ENCODE peak calls at places on chromosomes 3 and 15, in five cellular contexts. G is tibial artery, E is upper lobe of right lung, K is GM12878, I is neuronal stem cell. P is an unnamed sample.
A peak's percentile ranks its signal among the peaks of the same experiment; 100 is the strongest.

GRCh38 chr3:123113889-123114450 is 47.1 kb downstream of the PDIA5 start:
- DNase-seq in K (no peak), I (no peak), G (no peak), E (no peak), P (no peak)

GRCh38 chr3:194339836-194340235 is 11.3 kb downstream of the CPN2 start:
- DNase-seq in I (no peak), E (no peak), G (no peak), K (no peak), P (no peak)

GRCh38 chr3:45644063-45644462 is 45.1 kb upstream of the SACM1L start:
- DNase-seq in K (no peak), E (no peak), G (no peak), I (no peak), P (no peak)

GRCh38 chr3:158330820-158331219 is 220.9 kb downstream of the RSRC1 start:
- DNase-seq in E (no peak), I (no peak), K (no peak), G (no peak), P (no peak)

GRCh38 chr15:71485094-71485693 is 325.2 kb upstream of the NR2E3 start:
- DNase-seq in G (no peak), K (no peak), E (no peak), I (no peak), P (no peak)

GRCh38 chr15:60372756-60373155 is 25.0 kb downstream of the ANXA2 start:
- DNase-seq in E (no peak), I (no peak), K (no peak), G (no peak), P (no peak)

GRCh38 chr3:72312339-72312738 is 527.4 kb upstream of the PROK2 start:
- DNase-seq in K (peak; percentile 26), I (no peak), E (no peak), G (no peak), P (no peak)

GRCh38 chr3:120147072-120147871 is 53.0 kb upstream of the GSK3B start:
- DNase-seq in I (no peak), K (no peak), E (no peak), G (no peak), P (no peak)

GRCh38 chr3:187744169-187745151 is 808 bp downstream of the BCL6 start:
- DNase-seq in E (no peak), I (no peak), K (no peak), G (peak; percentile 77), P (peak; percentile 58)

GRCh38 chr3:127000792-127001191 is 17.9 kb downstream of the PLXNA1 start:
- DNase-seq in G (no peak), I (no peak), K (no peak), E (no peak), P (no peak)
- H3K4me1 ChIP-seq in G (peaks cover 76% of the 10 kb centered on the region), I (peaks cover 40% of the 10 kb centered on the region), K (peaks cover 7% of the 10 kb centered on the region), E (peaks cover 31% of the 10 kb centered on the region), P (peaks cover 27% of the 10 kb centered on the region)

DNA sequence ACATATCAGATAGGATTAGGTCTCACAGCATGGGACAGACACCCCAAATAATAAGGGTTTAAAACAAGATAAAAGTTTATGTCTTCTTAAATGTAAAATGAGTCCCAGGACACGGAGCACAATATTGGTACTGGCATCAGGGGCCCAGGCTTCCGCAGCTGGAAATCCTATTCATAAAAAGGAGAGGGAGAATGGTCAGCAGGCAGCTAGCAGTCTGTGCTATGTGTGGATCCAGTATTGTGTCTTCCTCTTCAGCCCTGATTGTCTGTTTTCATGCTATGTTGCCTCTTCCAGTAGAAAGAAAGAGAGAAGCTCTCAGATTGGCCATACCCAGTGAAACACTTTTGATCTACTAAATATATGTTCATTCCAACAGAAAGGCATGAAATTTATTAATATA is 319.3 kb upstream of the SLCO3A1 start:
- DNase-seq in K (no peak), E (no peak), G (no peak), I (no peak), P (no peak)
- H3K4me1 ChIP-seq in K (no peaks in the 10 kb centered on the region), E (no peaks in the 10 kb centered on the region), G (no peaks in the 10 kb centered on the region), I (peaks cover 5% of the 10 kb centered on the region), P (no peaks in the 10 kb centered on the region)

DNA sequence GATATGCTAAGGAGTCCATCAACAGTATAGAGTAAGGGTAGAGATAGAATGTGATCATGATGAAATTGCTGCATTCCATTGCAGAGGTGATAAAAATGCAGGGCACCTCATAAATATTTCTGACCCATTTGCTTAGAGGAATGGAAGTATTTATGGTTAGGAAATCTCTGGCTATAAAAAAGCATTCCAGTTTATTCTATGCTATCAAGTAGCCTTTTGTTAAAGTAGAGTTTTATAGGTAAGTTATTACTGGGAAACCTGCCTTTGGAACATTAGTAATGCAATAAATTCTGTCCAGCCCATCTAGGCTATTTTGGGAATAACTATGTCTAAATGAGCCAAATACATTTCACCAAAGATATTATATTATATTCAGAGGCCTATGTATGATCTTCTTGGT is 19.8 kb upstream of the STRIT1 start:
- DNase-seq in E (no peak), K (no peak), G (no peak), I (no peak), P (no peak)
- H3K4me1 ChIP-seq in E (no peaks in the 10 kb centered on the region), K (no peaks in the 10 kb centered on the region), G (no peaks in the 10 kb centered on the region), I (no peaks in the 10 kb centered on the region), P (no peaks in the 10 kb centered on the region)

GRCh38 chr3:49013113-49013737 is 5.2 kb downstream of the DALRD3 start:
- DNase-seq in I (no peak), E (no peak), G (no peak), K (no peak), P (no peak)

GRCh38 chr3:49016414-49017228 is 1.8 kb downstream of the DALRD3 start:
- DNase-seq in E (no peak), I (no peak), G (no peak), K (no peak), P (no peak)

GRCh38 chr3:49013738-49014660 is 4.4 kb downstream of the DALRD3 start:
- DNase-seq in I (no peak), E (no peak), K (no peak), G (no peak), P (no peak)

GRCh38 chr3:49015765-49016164 is 2.6 kb downstream of the DALRD3 start:
- DNase-seq in G (no peak), E (no peak), K (no peak), I (no peak), P (peak; percentile 72)

GRCh38 chr3:49015072-49015471 is 3.3 kb downstream of the DALRD3 start:
- DNase-seq in K (no peak), E (no peak), I (no peak), G (no peak), P (no peak)
- H3K4me1 ChIP-seq in K (peaks cover 5% of the 10 kb centered on the region), E (peaks cover 19% of the 10 kb centered on the region), I (peaks cover 11% of the 10 kb centered on the region), G (peaks cover 42% of the 10 kb centered on the region), P (peaks cover 7% of the 10 kb centered on the region)

GRCh38 chr15:75649848-75650247 is 2.1 kb downstream of the SNX33 start:
- DNase-seq in K (no peak), G (no peak), I (no peak), E (no peak), P (no peak)
- H3K4me1 ChIP-seq in K (peaks cover 2% of the 10 kb centered on the region), G (peaks cover 75% of the 10 kb centered on the region), I (peaks cover 44% of the 10 kb centered on the region), E (peaks cover 61% of the 10 kb centered on the region), P (peaks cover 16% of the 10 kb centered on the region)

GRCh38 chr3:13073976-13074375 is 747 bp upstream of the IQSEC1 start:
- DNase-seq in K (no peak), G (no peak), I (no peak), E (no peak), P (no peak)
- H3K4me1 ChIP-seq in K (peaks cover 41% of the 10 kb centered on the region), G (peaks cover 40% of the 10 kb centered on the region), I (peaks cover 13% of the 10 kb centered on the region), E (peaks cover 4% of the 10 kb centered on the region), P (no peaks in the 10 kb centered on the region)

DNA sequence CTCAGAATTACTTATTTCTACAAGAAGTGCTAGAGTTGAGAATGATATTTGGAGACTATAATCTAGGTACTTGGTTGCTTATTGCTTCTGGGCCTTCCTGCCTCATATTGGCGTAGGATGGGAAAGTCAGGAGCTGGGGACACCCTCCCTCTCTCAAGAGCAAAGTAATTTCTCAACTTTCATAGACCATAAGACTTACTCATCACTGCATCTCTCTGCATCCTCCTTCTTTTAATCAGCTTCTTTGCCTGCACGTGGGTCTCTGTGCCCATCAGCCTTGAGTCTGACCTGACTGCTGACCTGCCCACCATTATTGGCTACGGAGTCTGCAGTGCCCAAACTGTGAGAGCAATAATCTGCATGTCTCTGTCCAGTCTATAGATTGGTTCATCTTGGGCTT is 27.3 kb upstream of the XIRP1 start:
- DNase-seq in E (no peak), I (no peak), K (no peak), G (no peak), P (no peak)
- H3K4me1 ChIP-seq in E (no peaks in the 10 kb centered on the region), I (no peaks in the 10 kb centered on the region), K (peaks cover 27% of the 10 kb centered on the region), G (no peaks in the 10 kb centered on the region), P (no peaks in the 10 kb centered on the region)

GRCh38 chr15:84752195-84752594 is 3.8 kb downstream of the ZNF592 start:
- DNase-seq in E (no peak), G (no peak), K (no peak), I (no peak), P (no peak)

GRCh38 chr15:84749111-84749991 is 959 bp downstream of the ZNF592 start:
- DNase-seq in K (no peak), E (peak; percentile 70), I (peak; percentile 27), G (peak; percentile 66), P (no peak)

GRCh38 chr15:84750583-84751092 is 2.2 kb downstream of the ZNF592 start:
- DNase-seq in G (no peak), I (no peak), K (no peak), E (no peak), P (no peak)

GRCh38 chr15:84747423-84748273 is 744 bp upstream of the ZNF592 start:
- DNase-seq in I (peak; percentile 62), K (no peak), G (peak; percentile 86), E (peak; percentile 93), P (peak; percentile 73)

DNA sequence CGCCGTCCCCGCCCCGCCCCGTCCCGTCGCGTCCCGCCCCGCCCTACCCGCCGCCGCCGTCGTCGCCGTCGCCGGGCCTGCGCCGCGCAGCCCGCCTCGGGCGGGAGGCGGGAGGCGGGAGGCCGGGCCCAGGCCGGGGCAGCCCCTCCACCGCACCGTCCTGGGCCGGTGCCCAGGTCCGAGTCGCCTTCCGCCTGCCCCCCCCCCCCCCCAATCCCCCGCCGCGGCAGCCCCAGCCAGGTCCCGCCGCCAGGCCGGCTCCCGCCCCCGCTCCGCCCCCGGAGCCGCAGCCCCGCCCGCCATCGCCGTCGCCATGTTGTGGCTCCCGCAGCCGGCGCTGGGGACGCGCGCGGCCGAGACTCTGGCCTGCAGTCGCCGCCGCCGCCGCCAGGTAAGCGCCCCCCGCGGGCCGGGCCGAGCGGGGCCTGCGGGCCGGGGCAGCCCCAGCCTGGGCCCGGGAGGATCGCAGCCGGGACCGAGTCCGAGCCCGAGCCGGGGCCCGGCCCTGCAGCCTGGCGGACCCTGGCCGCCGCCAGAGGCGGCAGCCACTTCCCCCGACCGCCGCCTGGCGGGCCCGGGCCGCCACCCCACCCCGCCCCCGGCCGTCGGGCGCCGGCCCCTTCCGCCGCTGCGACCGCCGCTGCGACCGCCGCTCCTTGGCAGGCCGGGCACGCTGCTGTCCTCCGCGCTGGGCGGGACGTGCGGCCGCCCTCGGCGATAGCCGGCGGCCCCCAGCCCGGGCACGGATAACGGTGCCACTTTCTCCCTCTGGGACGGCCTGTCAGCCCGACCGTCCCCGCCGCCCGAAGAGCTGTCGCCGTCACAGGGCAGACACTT is at the start of gene ZNF592:
- DNase-seq in K (no peak), I (peak; percentile 64), E (peak; percentile 94), G (peak; percentile 93), P (peak; percentile 85)
- H3K4me1 ChIP-seq in K (peaks cover 15% of the 10 kb centered on the region), I (peaks cover 9% of the 10 kb centered on the region), E (peaks cover 48% of the 10 kb centered on the region), G (peaks cover 62% of the 10 kb centered on the region), P (peaks cover 3% of the 10 kb centered on the region)

P was measured in breast epithelium.